ENCODE peak calls at places on chromosomes 7 and 10, in nine cellular contexts. One of them, this sample, is unnamed.

GRCh38 chr7:49324707-49325106 is 400.4 kb downstream of the CDC14C start:
- DNase-seq in heart left ventricle: no peak
- DNase-seq in GM20000: no peak
- DNase-seq in ovary: no peak
- DNase-seq in K562: no peak
- DNase-seq in upper lobe of right lung: no peak
- DNase-seq in endothelial cell: no peak
- DNase-seq in cardiac fibroblast: peak
- DNase-seq in HCT116: no peak
- DNase-seq in this sample: no peak

GRCh38 chr7:94004024-94004945 is at the start of gene BET1:
- DNase-seq in cardiac fibroblast: peak
- DNase-seq in upper lobe of right lung: peak
- DNase-seq in heart left ventricle: peak
- DNase-seq in HCT116: peak
- DNase-seq in endothelial cell: peak
- DNase-seq in GM20000: peak
- DNase-seq in ovary: peak
- DNase-seq in K562: peak
- DNase-seq in this sample: peak

GRCh38 chr10:21372651-21373410 is 152.7 kb downstream of the SKIDA1 start:
- DNase-seq in heart left ventricle: peak
- DNase-seq in cardiac fibroblast: peak
- DNase-seq in endothelial cell: no peak
- DNase-seq in ovary: peak
- DNase-seq in upper lobe of right lung: no peak
- DNase-seq in GM20000: no peak
- DNase-seq in K562: peak
- DNase-seq in HCT116: peak
- DNase-seq in this sample: peak

GRCh38 chr7:9324513-9324912 is 891.1 kb downstream of the NXPH1 start:
- DNase-seq in heart left ventricle: no peak
- DNase-seq in cardiac fibroblast: no peak
- DNase-seq in ovary: no peak
- DNase-seq in GM20000: no peak
- DNase-seq in HCT116: no peak
- DNase-seq in K562: no peak
- DNase-seq in endothelial cell: no peak
- DNase-seq in upper lobe of right lung: no peak
- DNase-seq in this sample: no peak

GRCh38 chr10:28060031-28060607 is 61.2 kb upstream of the ODAD2 start:
- DNase-seq in endothelial cell: no peak
- DNase-seq in GM20000: no peak
- DNase-seq in ovary: no peak
- DNase-seq in heart left ventricle: no peak
- DNase-seq in HCT116: no peak
- DNase-seq in upper lobe of right lung: no peak
- DNase-seq in cardiac fibroblast: no peak
- DNase-seq in K562: no peak
- DNase-seq in this sample: no peak

GRCh38 chr7:46839651-46840050 is 742.3 kb downstream of the TNS3 start:
- DNase-seq in cardiac fibroblast: peak
- DNase-seq in GM20000: no peak
- DNase-seq in upper lobe of right lung: no peak
- DNase-seq in endothelial cell: no peak
- DNase-seq in ovary: no peak
- DNase-seq in heart left ventricle: no peak
- DNase-seq in K562: no peak
- DNase-seq in HCT116: no peak
- DNase-seq in this sample: no peak

GRCh38 chr10:21705142-21705827 is 171.3 kb downstream of the MLLT10 start:
- DNase-seq in heart left ventricle: no peak
- DNase-seq in cardiac fibroblast: no peak
- DNase-seq in ovary: no peak
- DNase-seq in GM20000: no peak
- DNase-seq in endothelial cell: no peak
- DNase-seq in K562: no peak
- DNase-seq in upper lobe of right lung: no peak
- DNase-seq in HCT116: no peak
- DNase-seq in this sample: no peak

GRCh38 chr10:48778193-48778857 is 93.7 kb downstream of the WDFY4 start:
- DNase-seq in K562: no peak
- DNase-seq in GM20000: no peak
- DNase-seq in cardiac fibroblast: no peak
- DNase-seq in HCT116: no peak
- DNase-seq in upper lobe of right lung: no peak
- DNase-seq in endothelial cell: no peak
- DNase-seq in ovary: no peak
- DNase-seq in heart left ventricle: no peak
- DNase-seq in this sample: no peak

GRCh38 chr7:43750016-43750887 is 8.2 kb upstream of the BLVRA start:
- DNase-seq in K562: peak
- DNase-seq in heart left ventricle: no peak
- DNase-seq in upper lobe of right lung: no peak
- DNase-seq in GM20000: no peak
- DNase-seq in cardiac fibroblast: peak
- DNase-seq in HCT116: no peak
- DNase-seq in ovary: no peak
- DNase-seq in endothelial cell: no peak
- DNase-seq in this sample: no peak

GRCh38 chr10:66747451-66747850 is 178.4 kb upstream of the LRRTM3 start:
- DNase-seq in K562: no peak
- DNase-seq in GM20000: no peak
- DNase-seq in endothelial cell: no peak
- DNase-seq in heart left ventricle: no peak
- DNase-seq in upper lobe of right lung: no peak
- DNase-seq in cardiac fibroblast: peak
- DNase-seq in ovary: no peak
- DNase-seq in HCT116: peak
- DNase-seq in this sample: no peak

GRCh38 chr10:92567952-92568600 is 5.8 kb downstream of the IDE start:
- DNase-seq in K562: no peak
- DNase-seq in ovary: no peak
- DNase-seq in cardiac fibroblast: peak
- DNase-seq in heart left ventricle: no peak
- DNase-seq in upper lobe of right lung: no peak
- DNase-seq in endothelial cell: no peak
- DNase-seq in HCT116: no peak
- DNase-seq in GM20000: peak
- DNase-seq in this sample: peak

GRCh38 chr10:77405771-77406241 is 231.8 kb downstream of the KCNMA1 start:
- DNase-seq in GM20000: no peak
- DNase-seq in cardiac fibroblast: peak
- DNase-seq in ovary: peak
- DNase-seq in K562: peak
- DNase-seq in endothelial cell: peak
- DNase-seq in heart left ventricle: peak
- DNase-seq in upper lobe of right lung: peak
- DNase-seq in HCT116: peak
- DNase-seq in this sample: peak

GRCh38 chr10:24723788-24724380 is at the start of gene ARHGAP21:
- DNase-seq in GM20000: peak
- DNase-seq in K562: peak
- DNase-seq in endothelial cell: peak
- DNase-seq in ovary: peak
- DNase-seq in HCT116: no peak
- DNase-seq in heart left ventricle: peak
- DNase-seq in upper lobe of right lung: peak
- DNase-seq in cardiac fibroblast: peak
- DNase-seq in this sample: peak

GRCh38 chr7:44103941-44104879 is at the start of gene AEBP1:
- DNase-seq in cardiac fibroblast: peak
- DNase-seq in K562: no peak
- DNase-seq in upper lobe of right lung: peak
- DNase-seq in endothelial cell: peak
- DNase-seq in GM20000: peak
- DNase-seq in heart left ventricle: peak
- DNase-seq in ovary: peak
- DNase-seq in HCT116: no peak
- DNase-seq in this sample: peak

GRCh38 chr10:72133517-72133916 is 45.2 kb upstream of the SPOCK2 start:
- DNase-seq in cardiac fibroblast: peak
- DNase-seq in endothelial cell: no peak
- DNase-seq in heart left ventricle: no peak
- DNase-seq in GM20000: peak
- DNase-seq in ovary: no peak
- DNase-seq in HCT116: no peak
- DNase-seq in upper lobe of right lung: no peak
- DNase-seq in K562: no peak
- DNase-seq in this sample: peak

GRCh38 chr7:154777908-154778307 is 225.0 kb downstream of the PAXIP1 start:
- DNase-seq in upper lobe of right lung: no peak
- DNase-seq in GM20000: no peak
- DNase-seq in cardiac fibroblast: no peak
- DNase-seq in K562: no peak
- DNase-seq in HCT116: no peak
- DNase-seq in heart left ventricle: no peak
- DNase-seq in ovary: no peak
- DNase-seq in endothelial cell: no peak
- DNase-seq in this sample: no peak

GRCh38 chr7:100516135-100516812 is 22.7 kb upstream of the AGFG2 start:
- DNase-seq in ovary: no peak
- DNase-seq in heart left ventricle: peak
- DNase-seq in GM20000: peak
- DNase-seq in upper lobe of right lung: no peak
- DNase-seq in HCT116: no peak
- DNase-seq in endothelial cell: no peak
- DNase-seq in K562: peak
- DNase-seq in cardiac fibroblast: peak
- DNase-seq in this sample: peak

DNA sequence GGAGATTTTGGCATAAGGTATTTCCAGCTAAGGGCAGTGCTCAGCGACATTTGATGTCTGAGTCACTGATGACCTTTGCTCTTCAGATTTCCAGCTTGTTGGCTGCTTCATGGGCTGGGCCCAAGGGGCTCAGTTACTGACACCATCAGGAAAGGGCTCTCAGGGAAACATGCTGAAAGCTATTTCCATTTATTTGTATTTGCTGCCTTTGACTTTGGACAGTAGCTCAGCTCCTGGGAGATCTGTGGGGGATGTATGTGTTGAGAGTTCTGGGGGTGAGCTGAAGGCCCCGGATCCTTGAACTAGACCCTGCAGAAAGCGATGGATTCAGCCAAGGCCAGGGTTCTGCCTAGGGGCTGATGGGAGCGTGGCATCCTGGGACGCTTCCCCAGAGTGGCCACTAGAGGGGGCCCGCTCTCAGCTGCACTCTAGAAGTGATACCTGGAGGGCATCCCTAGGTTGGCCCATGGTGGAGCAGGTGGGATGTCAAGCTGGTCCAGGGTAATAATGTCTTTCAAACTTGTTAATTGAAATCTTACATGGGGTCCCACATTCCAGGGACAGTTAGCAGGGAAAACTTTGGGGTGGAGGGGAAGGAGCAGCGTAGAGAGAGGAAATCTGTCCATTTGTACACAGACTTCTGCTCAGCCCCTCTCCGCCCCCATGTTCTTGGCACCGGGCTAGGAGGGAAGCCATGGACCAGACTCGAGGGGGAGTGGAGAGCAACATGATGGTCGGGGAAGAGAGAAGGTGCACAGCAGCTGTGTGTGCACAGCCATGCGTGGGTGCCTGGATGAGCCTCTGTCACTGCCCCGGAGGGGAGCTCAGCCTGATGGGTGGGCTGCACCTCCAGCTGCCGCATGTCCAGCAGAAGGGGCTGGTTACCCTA is 3.0 kb upstream of the BTBD16 start:
- DNase-seq in HCT116: peak
- DNase-seq in K562: peak
- DNase-seq in upper lobe of right lung: no peak
- DNase-seq in endothelial cell: peak
- DNase-seq in ovary: peak
- DNase-seq in GM20000: peak
- DNase-seq in heart left ventricle: no peak
- DNase-seq in cardiac fibroblast: peak
- DNase-seq in this sample: peak
- TF ChIP-seq CTCF in HCT116: peak
- TF ChIP-seq CTCF in K562: peak
- TF ChIP-seq CTCF in upper lobe of right lung: peak
- TF ChIP-seq CTCF in endothelial cell: peak
- TF ChIP-seq CTCF in ovary: peak
- TF ChIP-seq CTCF in GM20000: peak
- TF ChIP-seq CTCF in heart left ventricle: peak
- TF ChIP-seq CTCF in cardiac fibroblast: peak
- TF ChIP-seq CTCF in this sample: peak

DNA sequence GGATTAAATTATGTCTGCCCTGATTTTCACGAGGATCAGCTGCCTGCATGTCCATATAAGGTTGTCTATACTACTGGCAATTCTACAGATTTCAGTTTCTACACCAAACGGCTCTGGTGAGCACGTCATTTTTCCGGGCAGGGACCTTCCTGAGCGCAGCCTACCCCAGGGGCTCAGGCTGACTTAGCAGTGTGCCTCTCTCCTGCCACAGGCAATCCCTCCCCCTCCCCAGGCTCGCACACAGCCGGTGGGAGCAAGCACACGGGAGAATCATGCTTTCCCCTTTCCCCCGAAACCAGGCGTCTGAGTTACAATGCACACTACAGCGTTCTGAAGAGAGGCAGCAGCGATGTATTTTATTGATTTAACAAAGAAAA is 1.7 kb downstream of the KLF6 start:
- DNase-seq in endothelial cell: peak
- DNase-seq in upper lobe of right lung: no peak
- DNase-seq in K562: peak
- DNase-seq in cardiac fibroblast: peak
- DNase-seq in GM20000: peak
- DNase-seq in HCT116: no peak
- DNase-seq in ovary: peak
- DNase-seq in heart left ventricle: peak
- DNase-seq in this sample: peak
- TF ChIP-seq CTCF in endothelial cell: no peak
- TF ChIP-seq CTCF in upper lobe of right lung: no peak
- TF ChIP-seq CTCF in K562: no peak
- TF ChIP-seq CTCF in cardiac fibroblast: no peak
- TF ChIP-seq CTCF in GM20000: no peak
- TF ChIP-seq CTCF in HCT116: no peak
- TF ChIP-seq CTCF in ovary: no peak
- TF ChIP-seq CTCF in heart left ventricle: no peak
- TF ChIP-seq CTCF in this sample: no peak

DNA sequence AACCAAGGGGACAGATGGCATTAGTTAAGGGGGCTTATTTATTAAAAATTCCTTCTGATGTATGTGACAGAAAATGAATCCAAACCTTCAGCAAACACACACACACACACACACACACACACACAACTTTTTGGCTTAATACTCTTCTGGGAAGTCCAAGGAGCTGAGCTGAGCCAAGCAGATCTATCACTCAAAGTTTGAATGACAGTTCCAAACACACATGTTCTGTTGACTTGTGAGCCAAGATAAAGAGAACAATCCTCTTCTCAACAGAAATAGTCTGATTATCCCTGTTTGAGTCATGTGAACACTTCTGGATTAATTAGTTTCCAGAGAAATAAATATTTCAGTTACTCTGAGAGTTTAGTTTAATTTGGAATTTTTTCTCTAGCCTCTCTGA is 31.5 kb downstream of the KBTBD2 start:
- DNase-seq in K562: no peak
- DNase-seq in cardiac fibroblast: no peak
- DNase-seq in HCT116: no peak
- DNase-seq in endothelial cell: no peak
- DNase-seq in heart left ventricle: no peak
- DNase-seq in ovary: no peak
- DNase-seq in GM20000: no peak
- DNase-seq in upper lobe of right lung: no peak
- DNase-seq in this sample: no peak
- TF ChIP-seq CTCF in K562: no peak
- TF ChIP-seq CTCF in cardiac fibroblast: no peak
- TF ChIP-seq CTCF in HCT116: no peak
- TF ChIP-seq CTCF in endothelial cell: no peak
- TF ChIP-seq CTCF in heart left ventricle: no peak
- TF ChIP-seq CTCF in ovary: no peak
- TF ChIP-seq CTCF in GM20000: no peak
- TF ChIP-seq CTCF in upper lobe of right lung: no peak
- TF ChIP-seq CTCF in this sample: no peak

GRCh38 chr10:27022048-27022447 is 78.2 kb downstream of the ANKRD26 start:
- DNase-seq in K562: no peak
- DNase-seq in GM20000: no peak
- DNase-seq in upper lobe of right lung: no peak
- DNase-seq in HCT116: no peak
- DNase-seq in ovary: no peak
- DNase-seq in heart left ventricle: no peak
- DNase-seq in endothelial cell: no peak
- DNase-seq in cardiac fibroblast: no peak
- DNase-seq in this sample: no peak
- TF ChIP-seq CTCF in K562: no peak
- TF ChIP-seq CTCF in GM20000: no peak
- TF ChIP-seq CTCF in upper lobe of right lung: no peak
- TF ChIP-seq CTCF in HCT116: no peak
- TF ChIP-seq CTCF in ovary: no peak
- TF ChIP-seq CTCF in heart left ventricle: no peak
- TF ChIP-seq CTCF in endothelial cell: no peak
- TF ChIP-seq CTCF in cardiac fibroblast: no peak
- TF ChIP-seq CTCF in this sample: no peak

This sample was measured in GM13977.